ENCODE peak calls at places on chromosome 12, in five cellular contexts. R is activated CD4-positive, alpha-beta T cell treated with anti-CD3 and anti-CD28 coated beads, Interleukin-2, amount 50 U/mL, for 48 hours; L is T-helper 2 cell; W is GDM1; E is naive thymus-derived CD8-positive, alpha-beta T cell. P is an unnamed sample.

GRCh38 chr12:123779551-123779950 is 17.4 kb downstream of the DNAH10 start:
- DNase-seq in L (no peak), R (no peak), W (no peak), E (no peak), P (no peak)

GRCh38 chr12:120247621-120248030 is 17.9 kb downstream of the PXN start:
- DNase-seq in E (no peak), W (no peak), L (no peak), R (no peak), P (no peak)

GRCh38 chr12:18546399-18546798 is 191.4 kb downstream of the PLCZ1 start:
- DNase-seq in L (no peak), E (no peak), W (no peak), R (no peak), P (no peak)

GRCh38 chr12:94309348-94309747 is 150.3 kb downstream of the CEP83 start:
- DNase-seq in E (no peak), L (no peak), R (no peak), W (no peak), P (no peak)

GRCh38 chr12:55743967-55744931 is 1.3 kb downstream of the GDF11 start:
- DNase-seq in E (no peak), R (no peak), L (no peak), W (no peak), P (no peak)

GRCh38 chr12:41142376-41142775 is 45.7 kb upstream of the PDZRN4 start:
- DNase-seq in L (no peak), R (no peak), E (no peak), W (no peak), P (no peak)

GRCh38 chr12:130715996-130716917 is at the start of gene RIMBP2:
- DNase-seq in E (no peak), W (no peak), L (no peak), R (no peak), P (no peak)

GRCh38 chr12:132837693-132838463 is 9.2 kb upstream of the GOLGA3 start:
- DNase-seq in W (no peak), E (no peak), L (no peak), R (no peak), P (peak)

GRCh38 chr12:112977641-112978040 is 678 bp upstream of the OAS2 start:
- DNase-seq in L (no peak), R (no peak), E (no peak), W (no peak), P (no peak)

GRCh38 chr12:26195250-26195640 is at the start of gene SSPN:
- DNase-seq in R (peak), W (no peak), E (no peak), L (no peak), P (peak)

GRCh38 chr12:132588821-132589669 is 21.3 kb downstream of the LRCOL1 start:
- DNase-seq in R (no peak), L (no peak), E (no peak), W (no peak), P (no peak)

GRCh38 chr12:106957617-106958016 is 1.9 kb downstream of the TMEM263 start:
- DNase-seq in L (no peak), W (no peak), R (no peak), E (no peak), P (no peak)

GRCh38 chr12:111819191-111820158 is 22.6 kb upstream of the MAPKAPK5 start:
- DNase-seq in L (no peak), E (no peak), R (no peak), W (no peak), P (no peak)

GRCh38 chr12:132726386-132726785 is 15.7 kb downstream of the PGAM5 start:
- DNase-seq in L (no peak), W (no peak), E (no peak), R (no peak), P (no peak)

GRCh38 chr12:124452576-124453391 is 114.6 kb downstream of the NCOR2 start:
- DNase-seq in R (no peak), W (no peak), E (no peak), L (no peak), P (no peak)

GRCh38 chr12:127528576-127528975 is 738.4 kb upstream of the TMEM132C start:
- DNase-seq in E (no peak), L (no peak), W (no peak), R (no peak), P (no peak)

GRCh38 chr12:93003540-93004239 is 74.6 kb upstream of the EEA1 start:
- DNase-seq in W (no peak), E (no peak), R (no peak), L (no peak), P (no peak)

GRCh38 chr12:41923351-41923750 is 221.3 kb downstream of the GXYLT1 start:
- DNase-seq in R (no peak), W (no peak), L (no peak), E (no peak), P (no peak)

GRCh38 chr12:25463005-25463404 is 90.1 kb downstream of the LMNTD1 start:
- DNase-seq in R (no peak), L (no peak), W (no peak), E (no peak), P (no peak)

GRCh38 chr12:71947645-71948105 is 9.0 kb downstream of the TPH2 start:
- DNase-seq in R (no peak), L (no peak), W (no peak), E (no peak), P (no peak)

GRCh38 chr12:106841471-106842302 is 67.2 kb downstream of the RIC8B start:
- DNase-seq in E (no peak), W (peak), L (peak), R (peak), P (no peak)

GRCh38 chr12:1936406-1937320 is 18.2 kb upstream of the CACNA2D4 start:
- DNase-seq in E (no peak), R (no peak), W (no peak), L (no peak), P (peak)

GRCh38 chr12:55057466-55057865 is 37.7 kb downstream of the NEUROD4 start:
- DNase-seq in L (no peak), E (no peak), W (no peak), R (no peak), P (no peak)

GRCh38 chr12:77968571-77968970 is 137.9 kb downstream of the NAV3 start:
- DNase-seq in L (no peak), E (no peak), R (no peak), W (no peak), P (no peak)

GRCh38 chr12:74538491-74539258 is 1.0 kb downstream of the ATXN7L3B start:
- DNase-seq in E (peak), L (peak), R (peak), W (no peak), P (no peak)

GRCh38 chr12:46523446-46523845 is 150.9 kb upstream of the SLC38A2 start:
- DNase-seq in R (no peak), W (no peak), E (no peak), L (no peak), P (no peak)

GRCh38 chr12:20472089-20472488 is 103.8 kb downstream of the PDE3A start:
- DNase-seq in E (no peak), L (no peak), W (no peak), R (no peak), P (no peak)

GRCh38 chr12:8081228-8081920 is 700 bp upstream of the NECAP1 start:
- DNase-seq in E (no peak), L (no peak), R (peak), W (no peak), P (no peak)

GRCh38 chr12:42924482-42924881 is 334.9 kb upstream of the PRICKLE1 start:
- DNase-seq in E (no peak), L (no peak), W (no peak), R (no peak), P (no peak)

GRCh38 chr12:49824886-49825285 is 3.3 kb downstream of the NCKAP5L start:
- DNase-seq in W (peak), R (no peak), E (no peak), L (no peak), P (no peak)

GRCh38 chr12:100375023-100375737 is 18.3 kb downstream of the SLC17A8 start:
- DNase-seq in L (no peak), E (no peak), W (no peak), R (no peak), P (peak)

GRCh38 chr12:106814649-106815048 is 40.2 kb downstream of the RIC8B start:
- DNase-seq in W (no peak), R (no peak), L (no peak), E (no peak), P (no peak)

GRCh38 chr12:26127404-26127803 is 2.6 kb upstream of the BHLHE41 start:
- DNase-seq in W (no peak), L (no peak), E (no peak), R (no peak), P (no peak)

GRCh38 chr12:22334696-22335290 is at the start of gene ST8SIA1:
- DNase-seq in W (no peak), L (peak), R (peak), E (peak), P (peak)

GRCh38 chr12:90321369-90321768 is 612.7 kb upstream of the ATP2B1 start:
- DNase-seq in L (no peak), E (no peak), R (no peak), W (no peak), P (no peak)

P was measured in heart right ventricle.